ENCODE peak calls at places on chromosomes 12 and 14, in five cellular contexts. S is NCI-H1436 treated with DMSO at 0.1 percent for 48 hours, A is NCI-H2107, M is HTR-8/SVneo, R is AG09319. U is an unnamed sample.

GRCh38 chr14:96574633-96575191 is 72.5 kb downstream of the PAPOLA start:
- DNase-seq in S (no peak), A (no peak), M (no peak), R (peak; percentile 22), U (no peak)

GRCh38 chr14:35879654-35880249 is 53.6 kb downstream of the BRMS1L start:
- DNase-seq in A (no peak), M (no peak), R (no peak), S (no peak), U (no peak)

GRCh38 chr12:20711846-20712245 is 16.7 kb downstream of the SLCO1C1 start:
- DNase-seq in A (no peak), M (no peak), S (no peak), R (no peak), U (no peak)

GRCh38 chr12:28172434-28173030 is 17.7 kb upstream of the CCDC91 start:
- DNase-seq in A (no peak), S (no peak), M (peak; percentile 71), R (peak; percentile 19), U (peak; percentile 45)

GRCh38 chr12:52669426-52669825 is 10.8 kb downstream of the KRT1 start:
- DNase-seq in A (no peak), S (no peak), R (no peak), M (no peak), U (no peak)

GRCh38 chr12:56257071-56257470 is 1.1 kb downstream of the ANKRD52 start:
- DNase-seq in A (no peak), S (no peak), M (no peak), R (no peak), U (no peak)

GRCh38 chr12:112537710-112538396 is 119.1 kb downstream of the PTPN11 start:
- DNase-seq in M (peak; percentile 75), R (no peak), A (no peak), S (no peak), U (peak; percentile 81)

GRCh38 chr14:76456200-76456599 is 80.3 kb downstream of the ESRRB start:
- DNase-seq in S (no peak), A (no peak), R (no peak), M (peak; percentile 78), U (peak; percentile 5)

U was measured in RCC 7860.